ENCODE peak calls at places on chromosomes 12 and 14, in four cellular contexts. One of them, this sample, is unnamed.

GRCh38 chr12:39571351-39571750 is 48.3 kb downstream of the ABCD2 start:
- DNase-seq in HEK293T: no peak
- DNase-seq in HepG2: no peak
- DNase-seq in K562: no peak
- DNase-seq in this sample: no peak

GRCh38 chr14:61616524-61617185 is 78.7 kb upstream of the HIF1A start:
- DNase-seq in HepG2: peak; percentile 25
- DNase-seq in HEK293T: no peak
- DNase-seq in K562: no peak
- DNase-seq in this sample: no peak

GRCh38 chr12:87931764-87932163 is 97.4 kb downstream of the C12orf50 start:
- DNase-seq in HEK293T: no peak
- DNase-seq in K562: no peak
- DNase-seq in HepG2: no peak
- DNase-seq in this sample: no peak

GRCh38 chr14:22179190-22179589 is 409.8 kb downstream of the DAD1 start:
- DNase-seq in HEK293T: no peak
- DNase-seq in HepG2: no peak
- DNase-seq in K562: no peak
- DNase-seq in this sample: no peak

GRCh38 chr14:105830171-105830570 is 303.8 kb downstream of the TMEM121 start:
- DNase-seq in K562: no peak
- DNase-seq in HEK293T: no peak
- DNase-seq in HepG2: no peak
- DNase-seq in this sample: no peak

GRCh38 chr12:44875417-44875953 is 630 bp downstream of the NELL2 start:
- DNase-seq in K562: no peak
- DNase-seq in HEK293T: peak; percentile 32
- DNase-seq in HepG2: no peak
- DNase-seq in this sample: no peak

GRCh38 chr12:93419388-93420034 is 22.2 kb downstream of the UBE2N start:
- DNase-seq in K562: peak; percentile 39
- DNase-seq in HEK293T: peak; percentile 19
- DNase-seq in HepG2: peak; percentile 49
- DNase-seq in this sample: no peak

GRCh38 chr12:53185582-53186153 is 4.9 kb upstream of the CSAD start:
- DNase-seq in HepG2: no peak
- DNase-seq in K562: no peak
- DNase-seq in HEK293T: no peak
- DNase-seq in this sample: no peak

GRCh38 chr12:90043264-90043663 is 334.6 kb upstream of the ATP2B1 start:
- DNase-seq in HepG2: no peak
- DNase-seq in K562: no peak
- DNase-seq in HEK293T: no peak
- DNase-seq in this sample: no peak

GRCh38 chr12:18492372-18493025 is 231.2 kb downstream of the PIK3C2G start:
- DNase-seq in K562: no peak
- DNase-seq in HEK293T: no peak
- DNase-seq in HepG2: no peak
- DNase-seq in this sample: no peak

GRCh38 chr12:32178341-32179010 is 71.8 kb downstream of the BICD1 start:
- DNase-seq in K562: no peak
- DNase-seq in HepG2: no peak
- DNase-seq in HEK293T: no peak
- DNase-seq in this sample: no peak

GRCh38 chr12:130044991-130045621 is 117.2 kb upstream of the FZD10 start:
- DNase-seq in HepG2: peak; percentile 75
- DNase-seq in HEK293T: no peak
- DNase-seq in K562: no peak
- DNase-seq in this sample: no peak

GRCh38 chr14:91113829-91114078 is at the start of gene DGLUCY:
- DNase-seq in K562: no peak
- DNase-seq in HepG2: no peak
- DNase-seq in HEK293T: peak; percentile 82
- DNase-seq in this sample: no peak

GRCh38 chr12:80282761-80283160 is 161.3 kb upstream of the PTPRQ start:
- DNase-seq in K562: no peak
- DNase-seq in HEK293T: no peak
- DNase-seq in HepG2: no peak
- DNase-seq in this sample: no peak

GRCh38 chr12:91490667-91491309 is 308.2 kb upstream of the DCN start:
- DNase-seq in HEK293T: no peak
- DNase-seq in K562: no peak
- DNase-seq in HepG2: no peak
- DNase-seq in this sample: no peak

GRCh38 chr14:102352213-102352612 is 10.5 kb downstream of the CINP start:
- DNase-seq in K562: no peak
- DNase-seq in HepG2: no peak
- DNase-seq in HEK293T: no peak
- DNase-seq in this sample: no peak

DNA sequence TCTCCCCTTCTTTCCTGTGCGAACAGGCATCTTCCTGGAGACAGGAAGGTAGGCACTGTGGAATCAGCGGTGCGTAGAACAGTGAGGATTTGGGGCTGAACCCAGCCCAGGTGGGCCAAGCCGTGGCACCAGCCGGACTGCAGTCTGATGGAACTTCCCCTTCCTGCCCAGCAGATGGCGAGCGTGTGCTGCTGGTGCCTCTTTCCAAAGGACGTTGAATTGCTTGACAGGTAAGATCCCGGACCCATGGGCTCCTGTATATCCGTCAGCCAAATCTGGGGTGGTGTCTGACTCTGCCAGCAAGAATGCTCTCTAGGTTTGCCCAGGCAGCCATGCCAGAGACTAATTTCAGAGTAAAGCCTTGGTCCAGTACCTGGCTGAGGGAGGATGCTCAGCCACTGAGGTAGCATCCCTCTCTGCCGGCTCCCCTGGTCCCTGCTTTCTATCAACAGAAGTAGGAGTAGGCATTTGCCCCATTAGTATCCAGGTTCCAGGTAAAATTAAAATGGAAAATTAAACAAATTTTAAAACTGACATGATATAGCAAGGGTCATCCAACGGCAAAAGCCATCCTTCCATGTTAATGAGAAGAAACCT is 21.1 kb upstream of the KCNA5 start:
- DNase-seq in K562: peak; percentile 67
- DNase-seq in HEK293T: peak; percentile 75
- DNase-seq in HepG2: peak; percentile 28
- DNase-seq in this sample: no peak
- TF ChIP-seq FOXK2 in K562: no peak
- TF ChIP-seq FOXK2 in HEK293T: no peak
- TF ChIP-seq FOXK2 in HepG2: no peak
- TF ChIP-seq FOXK2 in this sample: no peak

GRCh38 chr12:62250671-62251608 is 9.3 kb upstream of the USP15 start:
- DNase-seq in K562: peak; percentile 59
- DNase-seq in HEK293T: no peak
- DNase-seq in HepG2: no peak
- DNase-seq in this sample: peak; percentile 39
- TF ChIP-seq FOXK2 in K562: no peak
- TF ChIP-seq FOXK2 in HEK293T: no peak
- TF ChIP-seq FOXK2 in HepG2: no peak
- TF ChIP-seq FOXK2 in this sample: no peak

GRCh38 chr12:1533205-1533601 is 61.2 kb downstream of the FBXL14 start:
- DNase-seq in HepG2: no peak
- DNase-seq in HEK293T: no peak
- DNase-seq in K562: peak; percentile 32
- DNase-seq in this sample: peak; percentile 46

GRCh38 chr12:1531654-1532366 is 62.6 kb downstream of the FBXL14 start:
- DNase-seq in K562: no peak
- DNase-seq in HepG2: no peak
- DNase-seq in HEK293T: no peak
- DNase-seq in this sample: peak; percentile 57

GRCh38 chr12:1532796-1533195 is 61.6 kb downstream of the FBXL14 start:
- DNase-seq in K562: no peak
- DNase-seq in HEK293T: no peak
- DNase-seq in HepG2: no peak
- DNase-seq in this sample: no peak

GRCh38 chr12:1531160-1531653 is 63.2 kb downstream of the FBXL14 start:
- DNase-seq in HEK293T: no peak
- DNase-seq in HepG2: no peak
- DNase-seq in K562: no peak
- DNase-seq in this sample: no peak

DNA sequence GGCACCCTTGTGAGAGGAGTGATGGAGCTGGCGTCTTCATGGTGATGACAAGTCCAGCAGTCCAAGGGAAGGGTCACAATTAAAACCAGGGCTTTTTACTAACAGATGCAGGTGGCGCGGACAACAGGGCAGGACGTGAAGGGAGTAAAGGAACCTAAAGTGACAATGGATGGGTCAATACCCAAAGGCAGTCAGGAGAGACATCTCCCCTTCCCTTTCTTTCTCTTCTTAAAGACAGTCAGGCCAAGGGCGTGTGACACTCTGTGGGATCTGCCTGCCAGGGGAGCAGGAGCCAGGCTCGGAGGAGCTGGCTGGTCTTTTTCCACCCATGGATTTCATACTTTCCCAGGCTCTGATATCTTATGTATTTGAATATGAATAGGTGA is 62.0 kb downstream of the FBXL14 start:
- DNase-seq in HEK293T: no peak
- DNase-seq in K562: no peak
- DNase-seq in HepG2: no peak
- DNase-seq in this sample: no peak
- TF ChIP-seq FOXK2 in HEK293T: no peak
- TF ChIP-seq FOXK2 in K562: no peak
- TF ChIP-seq FOXK2 in HepG2: no peak
- TF ChIP-seq FOXK2 in this sample: no peak

DNA sequence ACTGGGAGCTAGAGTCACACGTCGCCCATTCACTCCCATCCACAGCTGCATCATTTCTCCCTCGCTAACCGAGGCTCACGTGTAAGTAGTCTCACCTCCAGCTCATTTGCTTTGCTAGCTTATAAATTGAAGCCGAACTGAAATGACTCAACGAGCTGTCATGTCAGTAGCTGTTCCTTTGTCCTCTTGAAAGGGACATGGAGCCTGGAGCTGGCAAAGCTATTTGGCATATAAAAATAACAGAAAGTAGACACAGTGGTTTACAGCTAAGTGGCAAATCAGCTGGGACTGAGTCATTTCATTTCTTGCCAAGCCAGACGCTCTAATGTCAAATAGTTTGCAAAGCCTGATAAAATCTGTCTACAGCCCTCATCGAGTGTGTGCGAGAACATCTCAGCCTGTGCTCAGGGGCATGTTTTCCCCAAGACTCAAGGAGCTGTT is 114.4 kb upstream of the TMEM233 start:
- DNase-seq in HEK293T: no peak
- DNase-seq in K562: no peak
- DNase-seq in HepG2: no peak
- DNase-seq in this sample: no peak
- TF ChIP-seq FOXK2 in HEK293T: no peak
- TF ChIP-seq FOXK2 in K562: no peak
- TF ChIP-seq FOXK2 in HepG2: no peak
- TF ChIP-seq FOXK2 in this sample: no peak